ENCODE peak calls at places on chromosomes 12 and 14, in seven cellular contexts. One of them, this sample, is unnamed.

GRCh38 chr12:79624378-79624777 is 66.4 kb downstream of the PAWR start:
- DNase-seq in colonic mucosa: no peak
- DNase-seq in ovary: no peak
- DNase-seq in testis: no peak
- DNase-seq in left ventricle myocardium inferior: no peak
- DNase-seq in upper lobe of left lung: no peak
- DNase-seq in heart left ventricle: no peak
- DNase-seq in this sample: no peak

GRCh38 chr12:39426636-39427245 is 16.2 kb downstream of the KIF21A start:
- DNase-seq in colonic mucosa: no peak
- DNase-seq in ovary: no peak
- DNase-seq in testis: no peak
- DNase-seq in left ventricle myocardium inferior: no peak
- DNase-seq in upper lobe of left lung: no peak
- DNase-seq in heart left ventricle: no peak
- DNase-seq in this sample: peak; percentile 94

GRCh38 chr14:70981005-70981952 is 74.0 kb downstream of the PCNX1 start:
- DNase-seq in colonic mucosa: no peak
- DNase-seq in ovary: no peak
- DNase-seq in testis: no peak
- DNase-seq in left ventricle myocardium inferior: no peak
- DNase-seq in upper lobe of left lung: no peak
- DNase-seq in heart left ventricle: no peak
- DNase-seq in this sample: no peak

GRCh38 chr14:74571901-74572828 is 39.9 kb downstream of the LTBP2 start:
- DNase-seq in colonic mucosa: no peak
- DNase-seq in ovary: no peak
- DNase-seq in testis: peak; percentile 47
- DNase-seq in left ventricle myocardium inferior: no peak
- DNase-seq in upper lobe of left lung: no peak
- DNase-seq in heart left ventricle: peak; percentile 29
- DNase-seq in this sample: peak; percentile 97

GRCh38 chr12:113587720-113588119 is 116.0 kb upstream of the LHX5 start:
- DNase-seq in colonic mucosa: no peak
- DNase-seq in ovary: no peak
- DNase-seq in testis: no peak
- DNase-seq in left ventricle myocardium inferior: no peak
- DNase-seq in upper lobe of left lung: no peak
- DNase-seq in heart left ventricle: no peak
- DNase-seq in this sample: no peak

GRCh38 chr12:84542289-84542688 is 370.3 kb downstream of the SLC6A15 start:
- DNase-seq in colonic mucosa: no peak
- DNase-seq in ovary: no peak
- DNase-seq in testis: no peak
- DNase-seq in left ventricle myocardium inferior: no peak
- DNase-seq in upper lobe of left lung: no peak
- DNase-seq in heart left ventricle: no peak
- DNase-seq in this sample: no peak

GRCh38 chr14:81211844-81212243 is 8.9 kb downstream of the GTF2A1 start:
- DNase-seq in colonic mucosa: no peak
- DNase-seq in ovary: no peak
- DNase-seq in testis: no peak
- DNase-seq in left ventricle myocardium inferior: peak; percentile 30
- DNase-seq in upper lobe of left lung: peak; percentile 26
- DNase-seq in heart left ventricle: peak; percentile 72
- DNase-seq in this sample: no peak

GRCh38 chr14:37973031-37973908 is 234.4 kb upstream of the SSTR1 start:
- DNase-seq in colonic mucosa: no peak
- DNase-seq in ovary: no peak
- DNase-seq in testis: no peak
- DNase-seq in left ventricle myocardium inferior: no peak
- DNase-seq in upper lobe of left lung: no peak
- DNase-seq in heart left ventricle: no peak
- DNase-seq in this sample: no peak

GRCh38 chr14:64663174-64663573 is 41.0 kb upstream of the PLEKHG3 start:
- DNase-seq in colonic mucosa: no peak
- DNase-seq in ovary: no peak
- DNase-seq in testis: no peak
- DNase-seq in left ventricle myocardium inferior: no peak
- DNase-seq in upper lobe of left lung: no peak
- DNase-seq in heart left ventricle: no peak
- DNase-seq in this sample: no peak

GRCh38 chr14:64658201-64658600 is 46.0 kb upstream of the PLEKHG3 start:
- DNase-seq in colonic mucosa: no peak
- DNase-seq in ovary: no peak
- DNase-seq in testis: peak; percentile 51
- DNase-seq in left ventricle myocardium inferior: no peak
- DNase-seq in upper lobe of left lung: no peak
- DNase-seq in heart left ventricle: no peak
- DNase-seq in this sample: no peak

GRCh38 chr14:64654931-64655330 is 49.3 kb upstream of the PLEKHG3 start:
- DNase-seq in colonic mucosa: no peak
- DNase-seq in ovary: no peak
- DNase-seq in testis: no peak
- DNase-seq in left ventricle myocardium inferior: no peak
- DNase-seq in upper lobe of left lung: peak; percentile 65
- DNase-seq in heart left ventricle: no peak
- DNase-seq in this sample: peak; percentile 49

GRCh38 chr14:64656986-64657385 is 47.2 kb upstream of the PLEKHG3 start:
- DNase-seq in colonic mucosa: no peak
- DNase-seq in ovary: no peak
- DNase-seq in testis: no peak
- DNase-seq in left ventricle myocardium inferior: no peak
- DNase-seq in upper lobe of left lung: no peak
- DNase-seq in heart left ventricle: no peak
- DNase-seq in this sample: no peak

DNA sequence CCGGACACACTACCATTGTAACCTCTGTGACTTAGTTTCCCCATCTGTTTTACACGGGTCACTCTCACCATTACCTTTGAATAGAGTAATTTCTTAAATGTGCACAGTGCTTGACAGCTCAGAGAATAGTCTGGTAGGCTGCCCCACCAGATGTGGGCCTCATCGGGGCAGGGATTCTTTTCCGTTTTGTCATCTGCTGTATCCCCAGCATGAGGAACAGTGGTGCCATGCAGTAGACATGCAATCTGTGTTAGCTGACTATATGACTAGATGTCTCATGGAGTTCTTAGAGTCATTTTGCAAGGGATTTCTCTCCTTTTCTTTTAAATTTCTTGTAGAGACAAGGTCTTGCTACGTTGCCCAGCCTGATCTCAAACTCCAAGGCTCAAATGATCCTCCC is 44.9 kb upstream of the PLEKHG3 start:
- DNase-seq in colonic mucosa: no peak
- DNase-seq in ovary: no peak
- DNase-seq in testis: no peak
- DNase-seq in left ventricle myocardium inferior: no peak
- DNase-seq in upper lobe of left lung: no peak
- DNase-seq in heart left ventricle: no peak
- DNase-seq in this sample: peak; percentile 48
- H3K27ac ChIP-seq in colonic mucosa: no peak overlapping the region
- H3K27ac ChIP-seq in ovary: no peak overlapping the region
- H3K27ac ChIP-seq in testis: no peak overlapping the region
- H3K27ac ChIP-seq in left ventricle myocardium inferior: no peak overlapping the region
- H3K27ac ChIP-seq in upper lobe of left lung: no peak overlapping the region
- H3K27ac ChIP-seq in heart left ventricle: no peak overlapping the region
- H3K27ac ChIP-seq in this sample: no peak overlapping the region

GRCh38 chr14:68958553-68958952 is 20.5 kb downstream of the ACTN1 start:
- DNase-seq in colonic mucosa: no peak
- DNase-seq in ovary: no peak
- DNase-seq in testis: no peak
- DNase-seq in left ventricle myocardium inferior: no peak
- DNase-seq in upper lobe of left lung: no peak
- DNase-seq in heart left ventricle: no peak
- DNase-seq in this sample: no peak

GRCh38 chr14:68957688-68958248 is 21.3 kb downstream of the ACTN1 start:
- DNase-seq in colonic mucosa: no peak
- DNase-seq in ovary: no peak
- DNase-seq in testis: no peak
- DNase-seq in left ventricle myocardium inferior: no peak
- DNase-seq in upper lobe of left lung: no peak
- DNase-seq in heart left ventricle: no peak
- DNase-seq in this sample: no peak

GRCh38 chr14:68959035-68959434 is 20.1 kb downstream of the ACTN1 start:
- DNase-seq in colonic mucosa: no peak
- DNase-seq in ovary: no peak
- DNase-seq in testis: no peak
- DNase-seq in left ventricle myocardium inferior: no peak
- DNase-seq in upper lobe of left lung: no peak
- DNase-seq in heart left ventricle: no peak
- DNase-seq in this sample: no peak

GRCh38 chr14:68955164-68955921 is 23.8 kb downstream of the ACTN1 start:
- DNase-seq in colonic mucosa: no peak
- DNase-seq in ovary: no peak
- DNase-seq in testis: no peak
- DNase-seq in left ventricle myocardium inferior: no peak
- DNase-seq in upper lobe of left lung: no peak
- DNase-seq in heart left ventricle: peak; percentile 25
- DNase-seq in this sample: no peak

DNA sequence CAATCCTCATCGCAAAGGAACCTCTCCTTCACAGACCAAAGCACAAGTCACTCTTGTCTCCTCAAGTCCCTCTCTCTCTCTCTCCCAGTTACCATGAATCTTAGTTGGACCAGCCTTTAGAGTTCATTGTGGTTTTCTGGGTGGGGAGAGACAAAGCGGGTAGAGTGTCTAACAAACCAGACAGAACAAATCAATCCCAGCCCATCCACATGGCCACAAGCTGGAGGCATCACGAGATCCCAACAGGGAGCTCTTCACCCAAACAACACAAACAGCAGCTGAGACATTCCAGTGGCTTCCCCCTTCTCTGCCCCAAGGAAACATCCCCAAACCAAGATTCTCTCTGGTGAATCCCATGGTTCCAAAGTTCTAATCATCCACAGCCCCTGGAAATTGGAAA is 22.4 kb downstream of the ACTN1 start:
- DNase-seq in colonic mucosa: no peak
- DNase-seq in ovary: no peak
- DNase-seq in testis: no peak
- DNase-seq in left ventricle myocardium inferior: no peak
- DNase-seq in upper lobe of left lung: no peak
- DNase-seq in heart left ventricle: no peak
- DNase-seq in this sample: no peak
- H3K4me1 ChIP-seq in colonic mucosa: peaks cover 18% of the 10 kb centered on the region
- H3K4me1 ChIP-seq in ovary: peaks cover 34% of the 10 kb centered on the region
- H3K4me1 ChIP-seq in testis: peaks cover 42% of the 10 kb centered on the region
- H3K4me1 ChIP-seq in left ventricle myocardium inferior: peaks cover 89% of the 10 kb centered on the region
- H3K4me1 ChIP-seq in upper lobe of left lung: peaks cover 70% of the 10 kb centered on the region
- H3K4me1 ChIP-seq in heart left ventricle: peaks cover 53% of the 10 kb centered on the region
- H3K4me1 ChIP-seq in this sample: peaks cover 40% of the 10 kb centered on the region

DNA sequence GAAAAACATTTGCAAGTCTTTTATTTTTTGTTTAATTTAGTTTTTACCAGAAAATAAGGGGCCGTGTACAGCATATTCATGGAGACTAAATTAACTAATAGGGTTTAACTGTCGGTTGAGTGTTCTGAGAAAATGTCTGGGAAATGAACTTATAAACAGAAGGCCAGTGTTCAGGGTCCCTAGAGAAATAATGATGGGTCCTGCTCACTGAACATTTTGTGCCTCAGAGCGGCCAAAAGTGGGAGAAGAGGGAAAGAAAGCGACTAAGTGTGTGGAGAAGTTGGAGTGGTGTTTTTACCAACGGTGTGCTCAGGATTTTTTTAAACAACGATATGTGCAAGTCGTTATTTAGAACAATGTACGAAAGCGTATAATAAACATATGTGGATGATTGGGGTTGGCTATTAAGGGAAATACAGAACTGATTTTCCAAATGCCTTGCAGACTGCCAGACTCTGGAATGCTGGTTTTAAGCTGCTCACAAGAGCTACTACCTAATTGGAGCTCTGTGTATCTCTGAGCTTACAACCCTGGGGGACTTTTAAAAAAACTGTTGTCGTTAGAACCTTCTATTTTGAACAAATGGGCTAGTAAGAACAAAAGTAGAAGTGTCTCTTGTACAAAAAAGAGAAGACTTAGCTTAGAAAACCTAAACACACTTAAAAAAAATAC is 166.6 kb downstream of the SLC38A4 start:
- DNase-seq in colonic mucosa: no peak
- DNase-seq in ovary: no peak
- DNase-seq in testis: no peak
- DNase-seq in left ventricle myocardium inferior: no peak
- DNase-seq in upper lobe of left lung: no peak
- DNase-seq in heart left ventricle: no peak
- DNase-seq in this sample: no peak
- H3K27ac ChIP-seq in colonic mucosa: peak overlapping the region; percentile 15
- H3K27ac ChIP-seq in ovary: peak overlapping the region; percentile 28
- H3K27ac ChIP-seq in testis: peak overlapping the region; percentile 79
- H3K27ac ChIP-seq in left ventricle myocardium inferior: peak overlapping the region; percentile 79
- H3K27ac ChIP-seq in upper lobe of left lung: peak overlapping the region; percentile 36
- H3K27ac ChIP-seq in heart left ventricle: peak overlapping the region; percentile 49
- H3K27ac ChIP-seq in this sample: peak overlapping the region; percentile 5

GRCh38 chr14:68686724-68687123 is 106.1 kb downstream of the ZFP36L1 start:
- DNase-seq in colonic mucosa: no peak
- DNase-seq in ovary: no peak
- DNase-seq in testis: no peak
- DNase-seq in left ventricle myocardium inferior: no peak
- DNase-seq in upper lobe of left lung: peak; percentile 14
- DNase-seq in heart left ventricle: no peak
- DNase-seq in this sample: no peak

GRCh38 chr14:68686212-68686478 is 106.7 kb downstream of the ZFP36L1 start:
- DNase-seq in colonic mucosa: no peak
- DNase-seq in ovary: no peak
- DNase-seq in testis: no peak
- DNase-seq in left ventricle myocardium inferior: no peak
- DNase-seq in upper lobe of left lung: no peak
- DNase-seq in heart left ventricle: no peak
- DNase-seq in this sample: no peak

GRCh38 chr14:68683326-68683725 is 109.5 kb downstream of the ZFP36L1 start:
- DNase-seq in colonic mucosa: no peak
- DNase-seq in ovary: no peak
- DNase-seq in testis: no peak
- DNase-seq in left ventricle myocardium inferior: no peak
- DNase-seq in upper lobe of left lung: no peak
- DNase-seq in heart left ventricle: no peak
- DNase-seq in this sample: peak; percentile 99

GRCh38 chr14:68685419-68686211 is 107.3 kb downstream of the ZFP36L1 start:
- DNase-seq in colonic mucosa: no peak
- DNase-seq in ovary: no peak
- DNase-seq in testis: no peak
- DNase-seq in left ventricle myocardium inferior: no peak
- DNase-seq in upper lobe of left lung: peak; percentile 67
- DNase-seq in heart left ventricle: no peak
- DNase-seq in this sample: peak; percentile 91

DNA sequence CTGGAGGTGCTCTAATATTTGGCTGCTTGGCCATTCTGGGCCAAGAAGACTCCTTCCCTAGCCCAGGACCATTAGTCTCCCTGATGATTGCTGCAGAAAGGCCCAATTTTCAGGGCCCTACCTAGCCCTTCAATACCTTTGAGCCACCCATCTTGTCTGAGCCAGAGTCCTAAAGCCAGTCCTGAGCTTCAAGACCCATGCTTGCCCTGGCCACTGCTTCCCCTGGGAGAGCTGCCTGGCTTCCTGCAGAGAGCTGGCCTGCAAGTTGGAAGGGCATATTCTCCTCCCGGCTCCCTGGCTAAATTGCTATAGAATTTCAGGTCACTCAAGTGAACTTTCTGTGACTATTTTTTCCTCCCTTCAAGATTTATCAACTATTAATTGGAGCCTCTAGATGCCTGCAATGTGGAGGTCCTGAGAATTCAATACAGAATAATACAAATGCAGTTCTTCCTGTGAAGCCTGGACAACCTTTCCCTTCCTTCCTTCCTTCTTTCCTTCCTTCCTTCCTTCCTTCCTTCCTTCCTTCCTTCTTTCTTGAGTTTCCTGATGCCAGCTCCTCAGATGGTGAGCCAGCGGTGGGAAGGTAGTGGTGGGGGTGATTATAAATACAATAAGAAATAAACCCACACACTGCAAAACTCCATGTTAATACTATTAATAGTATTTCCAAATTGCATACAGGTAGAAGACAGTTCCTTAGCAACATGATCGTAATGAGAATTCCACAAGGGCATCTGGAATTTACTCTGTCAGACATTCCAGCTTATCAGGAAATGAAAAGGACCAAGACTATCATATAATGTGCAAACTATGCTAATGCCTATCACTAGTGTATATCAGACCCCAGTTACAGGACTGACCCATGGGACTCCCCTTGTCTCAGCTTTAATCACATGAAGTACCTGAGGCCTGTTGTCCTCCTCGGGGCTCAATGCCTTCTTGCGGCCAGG is 108.1 kb downstream of the ZFP36L1 start:
- DNase-seq in colonic mucosa: no peak
- DNase-seq in ovary: no peak
- DNase-seq in testis: no peak
- DNase-seq in left ventricle myocardium inferior: no peak
- DNase-seq in upper lobe of left lung: no peak
- DNase-seq in heart left ventricle: no peak
- DNase-seq in this sample: peak; percentile 33
- H3K4me1 ChIP-seq in colonic mucosa: peaks cover 10% of the 10 kb centered on the region
- H3K4me1 ChIP-seq in ovary: peaks cover 37% of the 10 kb centered on the region
- H3K4me1 ChIP-seq in testis: peaks cover 37% of the 10 kb centered on the region
- H3K4me1 ChIP-seq in left ventricle myocardium inferior: peaks cover 61% of the 10 kb centered on the region
- H3K4me1 ChIP-seq in upper lobe of left lung: peaks cover 39% of the 10 kb centered on the region
- H3K4me1 ChIP-seq in heart left ventricle: peaks cover 22% of the 10 kb centered on the region
- H3K4me1 ChIP-seq in this sample: peaks cover 43% of the 10 kb centered on the region

This sample was measured in trophoblast cell.